ENCODE peak calls at places on chromosome 15, in eight cellular contexts. L is GM23248, E is PC-9, G is MM.1S, R is PC-3, N is SK-N-SH, S is GM23338, H is HCT116. B is an unnamed sample.
A peak's percentile ranks its signal among the peaks of the same experiment; 100 is the strongest.

GRCh38 chr15:44058126-44058525 is 136.9 kb downstream of the FRMD5 start:
- DNase-seq in L (no peak), E (no peak), G (peak; percentile 62), R (no peak), N (no peak), S (no peak), H (no peak), B (no peak)

GRCh38 chr15:31367021-31367729 is 40.5 kb downstream of the KLF13 start:
- DNase-seq in L (no peak), E (no peak), G (no peak), R (no peak), N (no peak), S (no peak), H (no peak), B (no peak)

GRCh38 chr15:66617137-66618090 is 51.6 kb upstream of the LCTL start:
- DNase-seq in L (peak; percentile 94), E (no peak), G (no peak), R (peak; percentile 69), N (no peak), S (peak; percentile 48), H (no peak), B (peak; percentile 73)

GRCh38 chr15:94312946-94313345 is 81.6 kb downstream of the MCTP2 start:
- DNase-seq in L (no peak), E (no peak), G (no peak), R (no peak), N (no peak), S (no peak), H (no peak), B (no peak)

GRCh38 chr15:79989682-79990081 is 18.7 kb upstream of the BCL2A1 start:
- DNase-seq in L (peak; percentile 59), E (peak; percentile 48), G (no peak), R (no peak), N (no peak), S (no peak), H (no peak), B (peak; percentile 29)

GRCh38 chr15:96047255-96047931 is 283.1 kb upstream of the NR2F2 start:
- DNase-seq in L (peak; percentile 96), E (no peak), G (no peak), R (no peak), N (no peak), S (no peak), H (no peak), B (no peak)

GRCh38 chr15:89551502-89551901 is 23.8 kb upstream of the TICRR start:
- DNase-seq in L (peak; percentile 12), E (peak; percentile 51), G (no peak), R (peak; percentile 45), N (no peak), S (no peak), H (no peak), B (no peak)

GRCh38 chr15:33844186-33844585 is 124.1 kb upstream of the CHRM5 start:
- DNase-seq in L (no peak), E (no peak), G (no peak), R (no peak), N (no peak), S (peak; percentile 56), H (no peak), B (no peak)

GRCh38 chr15:58269455-58270414 is 131.6 kb downstream of the AQP9 start:
- DNase-seq in L (peak; percentile 77), E (peak; percentile 62), G (peak; percentile 72), R (peak; percentile 72), N (peak; percentile 61), S (peak; percentile 85), H (peak; percentile 42), B (peak; percentile 76)

GRCh38 chr15:99558571-99558970 is 7.2 kb upstream of the MEF2A start:
- DNase-seq in L (no peak), E (no peak), G (no peak), R (no peak), N (no peak), S (no peak), H (no peak), B (no peak)

GRCh38 chr15:57452090-57452754 is 75.9 kb downstream of the CGNL1 start:
- DNase-seq in L (no peak), E (no peak), G (no peak), R (no peak), N (no peak), S (no peak), H (no peak), B (no peak)

GRCh38 chr15:51377038-51377761 is 35.7 kb downstream of the GLDN start:
- DNase-seq in L (peak; percentile 95), E (no peak), G (no peak), R (peak; percentile 15), N (no peak), S (no peak), H (no peak), B (no peak)

GRCh38 chr15:84907731-84908130 is 23.3 kb downstream of the SLC28A1 start:
- DNase-seq in L (no peak), E (no peak), G (no peak), R (no peak), N (no peak), S (no peak), H (no peak), B (no peak)

GRCh38 chr15:84909029-84909428 is 24.6 kb downstream of the SLC28A1 start:
- DNase-seq in L (no peak), E (no peak), G (no peak), R (no peak), N (no peak), S (peak; percentile 34), H (no peak), B (no peak)

GRCh38 chr15:84908564-84908963 is 24.1 kb downstream of the SLC28A1 start:
- DNase-seq in L (no peak), E (no peak), G (no peak), R (peak; percentile 50), N (no peak), S (no peak), H (no peak), B (no peak)

GRCh38 chr15:84910928-84911623 is 26.6 kb downstream of the SLC28A1 start:
- DNase-seq in L (no peak), E (peak; percentile 71), G (no peak), R (no peak), N (no peak), S (no peak), H (no peak), B (no peak)

DNA sequence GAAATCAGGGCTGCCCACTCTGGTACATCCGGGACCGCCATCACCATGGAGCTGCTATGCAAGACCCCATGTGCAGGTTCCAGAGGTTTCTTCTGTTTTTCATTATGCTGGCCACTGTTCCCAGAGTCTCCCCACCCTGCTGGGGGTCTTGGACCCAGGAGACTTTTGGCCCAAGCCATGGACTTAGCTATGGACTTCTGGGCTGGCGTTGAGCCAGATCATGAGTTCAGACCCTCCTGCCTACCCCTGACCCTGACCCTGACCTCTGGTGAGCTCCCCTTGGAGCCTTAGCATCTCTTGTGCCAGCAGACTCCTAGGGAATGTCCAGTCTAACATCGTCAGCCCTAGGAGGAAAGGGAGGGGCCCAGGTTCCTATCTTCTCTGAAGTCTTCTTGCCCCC is 25.3 kb downstream of the SLC28A1 start:
- DNase-seq in L (no peak), E (no peak), G (no peak), R (no peak), N (no peak), S (no peak), H (no peak), B (no peak)
- H3K4me3 ChIP-seq in L (no peak overlapping the region), E (no peak overlapping the region), G (no peak overlapping the region), R (no peak overlapping the region), N (no peak overlapping the region), S (no peak overlapping the region), H (no peak overlapping the region), B (no peak overlapping the region)

GRCh38 chr15:60721706-60722105 is 242.8 kb upstream of the ICE2 start:
- DNase-seq in L (peak; percentile 56), E (no peak), G (no peak), R (no peak), N (no peak), S (no peak), H (no peak), B (peak; percentile 34)

GRCh38 chr15:60721232-60721576 is 242.3 kb upstream of the ICE2 start:
- DNase-seq in L (no peak), E (no peak), G (no peak), R (no peak), N (no peak), S (no peak), H (no peak), B (no peak)

GRCh38 chr15:60720084-60720483 is 241.1 kb upstream of the ICE2 start:
- DNase-seq in L (no peak), E (no peak), G (no peak), R (no peak), N (no peak), S (no peak), H (no peak), B (no peak)

GRCh38 chr15:60722328-60723112 is 243.6 kb upstream of the ICE2 start:
- DNase-seq in L (no peak), E (no peak), G (no peak), R (no peak), N (no peak), S (no peak), H (no peak), B (no peak)

GRCh38 chr15:60720493-60721231 is 241.7 kb upstream of the ICE2 start:
- DNase-seq in L (no peak), E (no peak), G (no peak), R (no peak), N (no peak), S (no peak), H (no peak), B (no peak)
- H3K9me2 ChIP-seq in L (no peaks in the 10 kb centered on the region), E (no peaks in the 10 kb centered on the region), G (no peaks in the 10 kb centered on the region), R (no peaks in the 10 kb centered on the region), N (no peaks in the 10 kb centered on the region), S (peaks cover 12% of the 10 kb centered on the region), H (no peaks in the 10 kb centered on the region), B (no peaks in the 10 kb centered on the region)

DNA sequence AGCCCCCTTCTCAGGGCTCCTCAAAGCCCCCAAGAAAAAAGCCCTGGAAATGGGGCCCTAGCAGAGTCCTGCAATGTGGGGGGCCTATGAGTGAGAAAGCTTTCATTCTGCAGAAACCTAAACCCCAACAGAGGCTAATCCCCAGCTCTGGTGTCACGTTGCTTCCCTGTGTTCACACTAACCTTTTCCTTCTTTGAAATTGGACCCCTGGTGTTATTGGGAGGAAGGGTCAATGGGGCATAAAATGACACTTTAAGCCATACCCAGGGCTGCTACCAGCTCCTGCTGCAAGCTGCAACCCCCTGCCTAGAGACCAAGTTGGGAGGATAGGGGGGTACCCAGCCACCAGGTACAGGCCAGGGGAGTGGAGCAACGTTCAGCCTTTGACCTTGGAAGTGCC is 2.1 kb downstream of the CYP1A2 start:
- DNase-seq in L (no peak), E (no peak), G (no peak), R (no peak), N (no peak), S (no peak), H (no peak), B (no peak)
- H3K27me3 ChIP-seq in L (peaks cover 12% of the 10 kb centered on the region), E (no peaks in the 10 kb centered on the region), G (no peaks in the 10 kb centered on the region), R (no peaks in the 10 kb centered on the region), N (no peaks in the 10 kb centered on the region), S (no peaks in the 10 kb centered on the region), H (no peaks in the 10 kb centered on the region), B (no peaks in the 10 kb centered on the region)

DNA sequence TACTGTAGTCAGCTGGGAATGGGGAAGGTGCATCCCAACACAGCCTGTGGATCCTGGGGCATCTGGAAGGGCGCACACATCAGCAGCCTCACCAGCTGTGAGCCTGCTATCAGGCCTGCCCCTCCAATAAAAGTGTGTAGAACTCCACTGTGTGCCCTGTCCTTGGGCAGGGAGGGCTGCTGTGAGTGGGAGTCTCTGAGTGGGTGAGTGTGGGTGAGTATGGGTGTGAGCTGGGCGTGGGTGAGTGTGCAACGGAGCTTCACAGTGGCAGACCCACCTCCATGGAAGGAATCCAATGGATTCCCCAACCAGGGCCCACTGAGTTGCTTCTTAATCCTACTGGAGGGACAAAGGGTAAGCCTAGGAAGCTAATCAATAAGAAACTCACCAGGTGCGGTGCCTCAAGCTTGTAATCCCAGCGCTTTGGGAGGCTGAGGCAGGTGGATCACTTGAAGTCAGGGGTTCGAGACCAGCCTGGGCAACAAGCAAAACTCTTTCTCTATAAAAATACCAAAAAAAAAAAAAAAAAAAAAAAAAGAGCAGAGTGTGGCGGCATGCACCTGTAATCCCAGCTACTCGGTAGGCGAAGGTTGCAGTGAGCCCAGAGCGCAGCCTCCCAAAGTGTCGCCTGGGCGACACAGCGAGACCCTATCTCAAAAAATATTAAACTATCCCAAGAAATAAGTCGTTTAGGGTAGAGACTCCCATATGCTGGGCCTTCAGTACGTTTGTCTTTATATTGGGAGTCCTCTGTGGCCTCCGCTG is 555 bp upstream of the RCCD1 start:
- DNase-seq in L (no peak), E (no peak), G (no peak), R (no peak), N (no peak), S (no peak), H (no peak), B (no peak)
- H3K4me3 ChIP-seq in L (peak overlapping the region; percentile 96), E (peak overlapping the region; percentile 98), G (peak overlapping the region; percentile 92), R (no peak overlapping the region), N (peak overlapping the region; percentile 81), S (peak overlapping the region; percentile 75), H (peak overlapping the region; percentile 71), B (no peak overlapping the region)